ENCODE peak calls at places on chromosome 4, in five cellular contexts. G, H, C, O and L are unnamed samples.

GRCh38 chr4:75011131-75011795 is 78.3 kb downstream of the PARM1 start:
- DNase-seq in H (no peak), C (no peak), O (no peak), G (no peak), L (no peak)

GRCh38 chr4:145939856-145940255 is 1.2 kb upstream of the ZNF827 start:
- DNase-seq in H (no peak), G (peak; percentile 55), C (no peak), O (no peak), L (no peak)

GRCh38 chr4:140222175-140222574 is 68.2 kb upstream of the MAML3 start:
- DNase-seq in C (no peak), G (peak; percentile 40), O (no peak), H (no peak), L (no peak)

GRCh38 chr4:1748465-1748995 is 27.2 kb downstream of the TACC3 start:
- DNase-seq in G (peak; percentile 67), H (peak; percentile 95), O (peak; percentile 51), C (peak; percentile 78), L (peak; percentile 23)

GRCh38 chr4:75919914-75920313 is 17.7 kb upstream of the PPEF2 start:
- DNase-seq in C (no peak), H (no peak), O (no peak), G (peak; percentile 21), L (no peak)

GRCh38 chr4:94641702-94642560 is 115.8 kb upstream of the BMPR1B start:
- DNase-seq in C (peak; percentile 47), O (no peak), G (peak; percentile 70), H (no peak), L (no peak)

GRCh38 chr4:108272046-108272445 is 103.3 kb upstream of the LEF1 start:
- DNase-seq in O (no peak), G (peak; percentile 5), C (no peak), H (no peak), L (no peak)

GRCh38 chr4:17189322-17189721 is 290.9 kb upstream of the LDB2 start:
- DNase-seq in O (no peak), H (no peak), G (peak; percentile 62), C (no peak), L (no peak)

GRCh38 chr4:54104907-54105306 is 4.9 kb downstream of the GSX2 start:
- DNase-seq in C (no peak), O (no peak), H (no peak), G (no peak), L (no peak)

GRCh38 chr4:13547563-13548041 is 3.3 kb upstream of the NKX3-2 start:
- DNase-seq in C (no peak), G (peak; percentile 34), O (no peak), H (no peak), L (peak; percentile 12)